ENCODE peak calls at places on chromosome 3, in four cellular contexts. V is SK-N-SH, D is GM12878, F is HepG2. A is an unnamed sample.

GRCh38 chr3:8421711-8422110 is 79.9 kb upstream of the LMCD1 start:
- DNase-seq in D (no peak), V (no peak), F (no peak), A (no peak)

GRCh38 chr3:17238029-17238428 is 353.3 kb downstream of the PLCL2 start:
- DNase-seq in V (no peak), F (no peak), D (no peak), A (no peak)

GRCh38 chr3:45499529-45499928 is 95.0 kb upstream of the LIMD1 start:
- DNase-seq in F (peak), D (no peak), V (peak), A (peak)

GRCh38 chr3:31054032-31054431 is 159.6 kb upstream of the GADL1 start:
- DNase-seq in D (no peak), F (no peak), V (no peak), A (no peak)

GRCh38 chr3:187286467-187287059 is 5.0 kb downstream of the MASP1 start:
- DNase-seq in F (peak), D (no peak), V (no peak), A (no peak)

GRCh38 chr3:179962617-179963387 is 73.9 kb downstream of the PEX5L start:
- DNase-seq in D (no peak), F (no peak), V (no peak), A (no peak)

GRCh38 chr3:70871909-70872656 is 559.6 kb upstream of the MDFIC2 start:
- DNase-seq in V (no peak), D (no peak), F (no peak), A (no peak)

GRCh38 chr3:117104792-117105191 is 395.2 kb downstream of the TUSC7 start:
- DNase-seq in D (no peak), F (no peak), V (no peak), A (no peak)

GRCh38 chr3:110293660-110294059 is 778.0 kb upstream of the NECTIN3 start:
- DNase-seq in D (no peak), V (no peak), F (no peak), A (no peak)

DNA sequence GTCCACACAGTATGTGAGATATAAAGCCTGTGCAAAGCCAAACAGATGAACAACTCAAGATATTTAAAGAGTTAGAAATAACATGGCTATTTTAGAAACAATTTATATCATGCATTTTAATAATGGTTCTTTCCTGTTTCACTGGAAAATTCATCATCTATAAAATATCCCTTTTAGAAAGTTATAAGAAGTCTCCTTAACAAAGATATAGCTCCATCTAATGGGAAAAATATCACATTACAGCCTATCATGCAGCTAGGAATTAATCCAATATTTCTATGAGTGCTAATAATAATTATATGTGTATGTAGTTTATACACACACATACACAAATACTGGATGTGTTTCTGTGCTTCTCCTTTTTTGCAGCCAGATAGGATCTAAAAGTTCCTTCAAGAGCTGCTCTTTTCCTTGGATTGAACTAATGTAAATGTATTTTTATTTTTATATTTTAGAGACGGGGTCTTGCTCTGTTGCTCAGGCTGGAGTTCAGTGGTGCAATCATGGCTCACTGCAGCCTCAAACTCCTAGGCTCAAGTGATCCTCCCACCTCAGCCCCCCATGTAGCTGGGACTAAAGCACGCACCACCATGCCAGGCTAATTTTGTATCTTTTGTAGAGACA is 21.6 kb downstream of the RPL22L1 start:
- DNase-seq in D (no peak), V (peak), F (no peak), A (no peak)
- TF ChIP-seq PBX3 in D (no peak), V (no peak), F (no peak), A (no peak)

GRCh38 chr3:122927726-122928125 is 99.8 kb downstream of the SEMA5B start:
- DNase-seq in F (no peak), D (no peak), V (no peak), A (no peak)
- TF ChIP-seq PBX3 in F (no peak), D (no peak), V (no peak), A (no peak)

DNA sequence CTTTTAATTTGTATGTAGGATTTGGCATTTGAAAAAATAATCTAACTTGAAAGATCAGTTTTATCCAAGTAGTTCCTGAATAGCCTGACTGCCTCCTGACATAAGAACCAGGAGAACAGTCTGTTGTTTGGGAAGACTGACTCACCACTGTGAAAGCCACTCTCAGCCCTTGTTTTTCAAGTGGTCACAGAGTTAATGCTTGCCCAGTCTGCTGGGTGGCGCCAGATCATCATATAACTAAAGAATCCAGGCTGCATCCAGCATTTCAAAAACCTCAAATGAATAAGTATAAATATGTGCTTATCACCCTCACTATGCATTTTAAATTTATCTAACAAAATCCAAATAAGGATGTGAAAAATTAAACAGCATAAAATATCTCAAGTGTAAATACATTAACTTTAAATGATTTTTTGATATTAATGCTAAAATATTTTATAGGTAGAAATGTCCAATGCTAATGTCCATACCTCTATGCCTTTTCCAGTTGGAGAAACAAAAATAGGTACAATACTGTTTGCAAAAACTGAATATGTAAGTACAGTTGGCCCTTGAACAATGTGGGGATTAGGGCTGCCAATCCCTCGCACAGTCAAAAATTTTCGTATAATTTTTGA is 26.9 kb upstream of the ZBBX start:
- DNase-seq in D (no peak), V (peak), F (peak), A (peak)
- TF ChIP-seq PBX3 in D (no peak), V (no peak), F (no peak), A (no peak)

GRCh38 chr3:30011237-30011803 is 595.1 kb upstream of the TGFBR2 start:
- DNase-seq in F (no peak), D (no peak), V (no peak), A (no peak)

GRCh38 chr3:30007668-30008067 is 598.7 kb upstream of the TGFBR2 start:
- DNase-seq in V (no peak), D (no peak), F (no peak), A (no peak)

GRCh38 chr3:30017882-30018281 is 588.5 kb upstream of the TGFBR2 start:
- DNase-seq in F (no peak), D (no peak), V (no peak), A (no peak)

GRCh38 chr3:30012941-30013543 is 593.4 kb upstream of the TGFBR2 start:
- DNase-seq in D (peak), F (peak), V (peak), A (peak)
- TF ChIP-seq PBX3 in D (no peak), F (no peak), V (no peak), A (no peak)

DNA sequence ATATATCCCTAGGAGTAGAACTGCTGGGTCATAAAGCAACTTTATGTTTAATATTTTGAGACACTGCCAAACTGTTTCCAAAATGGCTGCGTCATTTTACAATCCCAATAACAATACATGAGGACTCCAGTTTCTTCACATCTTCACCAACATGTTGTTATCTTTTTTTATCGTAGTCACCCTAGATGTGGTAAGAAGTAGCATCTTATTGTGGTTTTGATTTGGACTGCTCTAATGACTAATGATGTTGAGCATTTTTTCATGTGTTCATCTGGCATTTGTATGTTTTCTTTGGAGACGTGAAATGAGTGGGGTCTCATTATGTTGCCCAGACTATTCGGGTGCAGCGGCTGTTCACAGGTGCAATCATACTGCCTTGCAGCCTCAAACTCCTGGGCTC is 83.8 kb downstream of the MAP4 start:
- DNase-seq in D (no peak), V (no peak), F (no peak), A (no peak)
- TF ChIP-seq PBX3 in D (no peak), V (no peak), F (no peak), A (no peak)

A was measured in A549.